ENCODE peak calls at places on chromosome 21, in ten cellular contexts. F is kidney, E is left lung, Z is Caco-2, V is Peyer's patch, M is A549, R is neural progenitor cell, P is left ventricle myocardium inferior, Q is brain microvascular endothelial cell, J is AG04450. K is an unnamed sample.
A peak's percentile ranks its signal among the peaks of the same experiment; 100 is the strongest.

GRCh38 chr21:26041441-26042180 is 129.0 kb downstream of the APP start:
- DNase-seq in Q (peak; percentile 40), J (no peak), V (no peak), F (no peak), R (no peak), Z (no peak), P (no peak), E (no peak), M (no peak), K (no peak)

GRCh38 chr21:42433946-42434551 is 30.3 kb downstream of the UBASH3A start:
- DNase-seq in Q (no peak), R (no peak), P (no peak), J (no peak), Z (no peak), F (peak; percentile 15), E (no peak), V (no peak), M (no peak), K (no peak)

GRCh38 chr21:8993284-8993942 is 1528.0 kb upstream of the TPTE start:
- DNase-seq in J (no peak), Q (no peak), R (no peak), P (no peak), F (no peak), M (no peak), V (no peak), Z (no peak), E (no peak), K (no peak)

GRCh38 chr21:41631564-41632461 is 123.9 kb upstream of the TMPRSS2 start:
- DNase-seq in J (no peak), M (peak; percentile 39), F (peak; percentile 92), E (peak; percentile 89), V (no peak), Q (no peak), Z (no peak), P (no peak), R (no peak), K (no peak)

GRCh38 chr21:41766883-41767605 is at the start of gene RIPK4:
- DNase-seq in M (peak; percentile 60), P (no peak), J (no peak), Z (peak; percentile 88), E (peak; percentile 87), V (no peak), F (peak; percentile 94), Q (no peak), R (peak; percentile 84), K (peak; percentile 83)

GRCh38 chr21:42590431-42591131 is 62.8 kb upstream of the PDE9A start:
- DNase-seq in R (no peak), P (no peak), E (no peak), F (peak; percentile 58), J (no peak), V (no peak), Z (no peak), M (no peak), Q (no peak), K (no peak)

GRCh38 chr21:42543106-42543847 is 29.6 kb downstream of the SLC37A1 start:
- DNase-seq in R (no peak), Q (no peak), M (no peak), P (no peak), F (peak; percentile 59), Z (no peak), V (no peak), J (no peak), E (no peak), K (no peak)

GRCh38 chr21:41965447-41966340 is 11.9 kb upstream of the C2CD2 start:
- DNase-seq in V (peak; percentile 10), Q (no peak), J (no peak), R (no peak), E (no peak), P (no peak), M (no peak), Z (no peak), F (no peak), K (no peak)

GRCh38 chr21:25342811-25343210 is 264.5 kb downstream of the MRPL39 start:
- DNase-seq in F (no peak), R (no peak), Q (no peak), P (no peak), J (no peak), E (no peak), M (no peak), V (no peak), Z (no peak), K (peak; percentile 7)

GRCh38 chr21:44571844-44572782 is 1.4 kb upstream of the KRTAP10-4 start:
- DNase-seq in Z (no peak), E (peak; percentile 75), R (no peak), F (no peak), P (no peak), J (no peak), Q (no peak), M (no peak), V (no peak), K (no peak)

GRCh38 chr21:44575307-44576024 is 1.9 kb downstream of the KRTAP10-4 start:
- DNase-seq in E (no peak), V (no peak), P (no peak), Z (no peak), J (no peak), M (no peak), Q (no peak), R (no peak), F (no peak), K (no peak)

GRCh38 chr21:44572959-44573583 is 458 bp upstream of the KRTAP10-4 start:
- DNase-seq in M (no peak), F (peak; percentile 37), Z (no peak), Q (peak; percentile 39), J (no peak), V (no peak), E (no peak), R (no peak), P (no peak), K (no peak)

GRCh38 chr21:44576025-44576420 is 2.5 kb downstream of the KRTAP10-4 start:
- DNase-seq in F (no peak), V (no peak), Z (no peak), R (no peak), Q (no peak), P (no peak), J (no peak), M (no peak), E (no peak), K (no peak)

DNA sequence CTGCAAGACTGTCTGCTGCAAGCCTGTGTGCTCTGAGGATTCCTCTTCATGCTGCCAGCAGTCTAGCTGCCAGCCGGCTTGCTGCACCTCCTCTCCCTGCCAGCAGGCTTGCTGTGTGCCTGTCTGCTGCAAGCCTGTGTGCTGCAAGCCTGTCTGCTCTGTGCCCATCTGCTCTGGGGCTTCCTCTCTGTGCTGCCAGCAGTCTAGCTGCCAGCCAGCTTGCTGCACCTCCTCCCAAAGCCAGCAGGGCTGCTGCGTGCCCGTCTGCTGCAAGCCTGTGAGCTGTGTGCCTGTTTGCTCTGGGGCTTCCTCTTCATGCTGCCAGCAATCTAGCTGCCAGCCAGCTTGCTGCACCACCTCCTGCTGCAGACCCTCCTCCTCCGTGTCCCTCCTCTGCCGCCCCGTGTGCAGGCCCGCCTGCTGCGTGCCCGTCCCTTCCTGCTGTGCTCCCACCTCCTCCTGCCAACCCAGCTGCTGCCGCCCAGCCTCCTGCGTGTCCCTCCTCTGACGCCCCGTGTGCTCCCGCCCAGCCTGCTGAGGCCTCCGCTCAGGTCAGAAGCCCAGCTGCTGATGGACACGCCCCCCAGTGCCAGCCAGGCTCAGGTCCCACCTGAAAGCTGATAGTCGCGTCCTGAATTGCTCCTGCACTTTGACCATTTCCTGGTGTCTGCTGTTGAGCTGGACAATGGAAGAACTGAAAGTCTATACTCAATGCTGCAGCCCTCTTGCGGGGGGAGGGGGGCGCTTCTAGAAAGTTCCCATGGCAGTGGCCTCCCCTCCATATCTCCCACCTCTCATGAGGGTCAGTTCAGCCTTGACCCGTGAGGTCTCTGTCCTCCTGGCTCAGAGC is 1.2 kb downstream of the KRTAP10-4 start:
- DNase-seq in E (no peak), F (no peak), Z (peak; percentile 32), J (no peak), V (no peak), R (no peak), P (no peak), Q (no peak), M (no peak), K (no peak)
- TF ChIP-seq CTCF in E (no peak), F (no peak), Z (no peak), J (no peak), V (no peak), R (peak; percentile 4), P (no peak), Q (no peak), M (no peak), K (no peak)

DNA sequence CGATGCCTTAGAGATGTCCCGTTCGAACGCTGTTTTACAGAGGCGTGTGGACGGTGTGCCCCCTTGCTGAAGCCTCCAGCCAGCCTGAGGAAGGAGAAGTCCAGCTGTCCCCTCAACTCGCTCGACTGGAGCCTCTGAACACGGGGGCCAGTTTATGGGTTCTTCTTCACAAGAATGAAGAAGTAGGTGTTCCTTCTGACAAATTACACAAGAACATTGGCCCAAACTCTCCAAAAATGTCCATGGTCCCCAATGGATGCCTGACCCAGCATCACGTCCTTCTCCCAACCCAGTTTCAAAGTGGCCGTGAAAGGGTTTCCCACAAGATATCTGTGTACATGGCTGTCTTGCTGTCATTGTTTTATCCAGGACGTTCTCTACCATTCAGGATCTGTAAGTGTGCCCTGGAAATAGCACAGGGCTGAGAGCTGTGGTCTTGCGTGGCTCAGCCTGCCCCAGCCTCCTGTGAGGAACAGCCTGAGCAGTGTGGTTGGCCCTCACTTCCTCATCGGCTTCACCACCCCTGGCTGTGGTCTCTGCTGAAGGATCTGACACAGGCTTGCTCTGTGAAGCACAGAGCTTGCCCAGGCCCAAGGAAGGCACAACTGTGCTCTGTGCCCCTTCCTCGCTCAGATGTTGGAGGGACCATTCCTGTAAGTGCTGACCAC is 1.0 kb upstream of the S100B start:
- DNase-seq in Q (no peak), V (peak; percentile 59), M (no peak), P (peak; percentile 37), J (no peak), F (peak; percentile 78), E (no peak), R (no peak), Z (no peak), K (no peak)
- H3K4me3 ChIP-seq in Q (no peak overlapping the region), V (no peak overlapping the region), M (no peak overlapping the region), P (no peak overlapping the region), J (no peak overlapping the region), F (no peak overlapping the region), E (no peak overlapping the region), R (no peak overlapping the region), Z (no peak overlapping the region), K (no peak overlapping the region)

GRCh38 chr21:34912022-34912933 is 136.8 kb downstream of the RUNX1 start:
- DNase-seq in P (no peak), E (no peak), Q (no peak), M (no peak), J (no peak), F (no peak), Z (no peak), V (no peak), R (no peak), K (no peak)
- TF ChIP-seq CTCF in P (no peak), E (no peak), Q (peak; percentile 32), M (no peak), J (no peak), F (no peak), Z (no peak), V (no peak), R (no peak), K (peak; percentile 30)

DNA sequence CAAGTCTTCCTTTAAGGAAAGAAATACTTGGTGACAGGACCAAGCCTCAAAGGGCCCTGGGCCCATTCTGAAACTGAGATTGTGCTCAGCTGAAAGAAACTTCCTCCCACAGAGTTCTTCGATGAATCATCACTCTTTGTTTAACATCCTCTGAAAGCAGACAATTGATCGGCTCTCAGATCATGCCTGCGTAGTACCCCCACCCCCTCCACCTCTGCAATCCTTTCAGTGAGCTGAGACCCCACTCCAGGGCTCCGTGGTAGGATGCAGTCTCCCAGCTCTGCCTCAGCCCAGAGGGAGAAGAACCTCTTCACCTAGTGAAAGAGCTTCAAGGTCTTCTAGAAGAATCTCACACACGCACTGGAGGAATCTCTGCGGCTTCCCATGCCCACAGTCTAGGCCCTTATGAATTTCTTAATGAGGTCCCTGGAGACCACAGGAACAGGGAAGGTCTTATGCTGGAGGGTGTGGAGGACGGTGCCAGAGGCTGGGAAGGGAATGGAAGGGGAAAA is 104.9 kb upstream of the SOD1 start:
- DNase-seq in J (no peak), R (peak; percentile 71), Z (no peak), M (no peak), E (no peak), F (peak; percentile 3), Q (peak; percentile 54), V (no peak), P (no peak), K (no peak)
- H3K4me3 ChIP-seq in J (no peak overlapping the region), R (peak overlapping the region; percentile 81), Z (no peak overlapping the region), M (no peak overlapping the region), E (no peak overlapping the region), F (no peak overlapping the region), Q (peak overlapping the region; percentile 31), V (no peak overlapping the region), P (no peak overlapping the region), K (no peak overlapping the region)

K was measured in epithelial cell of proximal tubule.